ENCODE peak calls at places on chromosomes 2 and 18, in five cellular contexts. One of them, this sample, is unnamed.

GRCh38 chr2:196336715-196337617 is 165.6 kb upstream of the STK17B start:
- DNase-seq in fibroblast of mammary gland: peak; percentile 60
- DNase-seq in heart left ventricle: no peak
- DNase-seq in transverse colon: peak; percentile 13
- DNase-seq in esophagus muscularis mucosa: peak; percentile 53
- DNase-seq in this sample: no peak

GRCh38 chr2:155372969-155373368 is 674.5 kb downstream of the KCNJ3 start:
- DNase-seq in fibroblast of mammary gland: peak; percentile 24
- DNase-seq in heart left ventricle: no peak
- DNase-seq in transverse colon: no peak
- DNase-seq in esophagus muscularis mucosa: no peak
- DNase-seq in this sample: no peak

GRCh38 chr18:49473721-49474120 is 13.3 kb upstream of the DYM start:
- DNase-seq in fibroblast of mammary gland: no peak
- DNase-seq in heart left ventricle: no peak
- DNase-seq in transverse colon: no peak
- DNase-seq in esophagus muscularis mucosa: no peak
- DNase-seq in this sample: no peak

GRCh38 chr2:74658516-74658915 is 4.5 kb downstream of the SEMA4F start:
- DNase-seq in fibroblast of mammary gland: peak; percentile 92
- DNase-seq in heart left ventricle: no peak
- DNase-seq in transverse colon: no peak
- DNase-seq in esophagus muscularis mucosa: no peak
- DNase-seq in this sample: no peak

GRCh38 chr2:127588241-127588640 is 52.8 kb downstream of the MYO7B start:
- DNase-seq in fibroblast of mammary gland: no peak
- DNase-seq in heart left ventricle: no peak
- DNase-seq in transverse colon: no peak
- DNase-seq in esophagus muscularis mucosa: no peak
- DNase-seq in this sample: no peak

GRCh38 chr2:72131371-72131891 is 16.2 kb downstream of the CYP26B1 start:
- DNase-seq in fibroblast of mammary gland: no peak
- DNase-seq in heart left ventricle: peak; percentile 3
- DNase-seq in transverse colon: no peak
- DNase-seq in esophagus muscularis mucosa: no peak
- DNase-seq in this sample: no peak

GRCh38 chr2:182717451-182718215 is 1.6 kb downstream of the DNAJC10 start:
- DNase-seq in fibroblast of mammary gland: no peak
- DNase-seq in heart left ventricle: no peak
- DNase-seq in transverse colon: no peak
- DNase-seq in esophagus muscularis mucosa: no peak
- DNase-seq in this sample: peak; percentile 57

GRCh38 chr18:51523671-51524070 is 326.2 kb upstream of the MEX3C start:
- DNase-seq in fibroblast of mammary gland: no peak
- DNase-seq in heart left ventricle: no peak
- DNase-seq in transverse colon: no peak
- DNase-seq in esophagus muscularis mucosa: no peak
- DNase-seq in this sample: no peak

GRCh38 chr2:187404431-187405110 is 43.5 kb downstream of the CALCRL start:
- DNase-seq in fibroblast of mammary gland: peak; percentile 13
- DNase-seq in heart left ventricle: no peak
- DNase-seq in transverse colon: no peak
- DNase-seq in esophagus muscularis mucosa: no peak
- DNase-seq in this sample: no peak

GRCh38 chr2:196801986-196802385 is 2.5 kb upstream of the GTF3C3 start:
- DNase-seq in fibroblast of mammary gland: peak; percentile 5
- DNase-seq in heart left ventricle: no peak
- DNase-seq in transverse colon: no peak
- DNase-seq in esophagus muscularis mucosa: no peak
- DNase-seq in this sample: no peak

GRCh38 chr2:203870942-203871341 is 3.4 kb downstream of the CTLA4 start:
- DNase-seq in fibroblast of mammary gland: no peak
- DNase-seq in heart left ventricle: no peak
- DNase-seq in transverse colon: no peak
- DNase-seq in esophagus muscularis mucosa: peak; percentile 47
- DNase-seq in this sample: no peak

GRCh38 chr18:54223568-54224241 is 764 bp downstream of the MBD2 start:
- DNase-seq in fibroblast of mammary gland: peak; percentile 97
- DNase-seq in heart left ventricle: peak; percentile 61
- DNase-seq in transverse colon: peak; percentile 86
- DNase-seq in esophagus muscularis mucosa: no peak
- DNase-seq in this sample: no peak

GRCh38 chr2:174334781-174335604 is at the start of gene SP9:
- DNase-seq in fibroblast of mammary gland: peak; percentile 46
- DNase-seq in heart left ventricle: no peak
- DNase-seq in transverse colon: peak; percentile 34
- DNase-seq in esophagus muscularis mucosa: no peak
- DNase-seq in this sample: no peak

GRCh38 chr2:239440511-239440959 is 39.7 kb upstream of the HDAC4 start:
- DNase-seq in fibroblast of mammary gland: no peak
- DNase-seq in heart left ventricle: no peak
- DNase-seq in transverse colon: no peak
- DNase-seq in esophagus muscularis mucosa: peak; percentile 91
- DNase-seq in this sample: no peak

GRCh38 chr2:25286025-25286400 is 55.7 kb downstream of the DNMT3A start:
- DNase-seq in fibroblast of mammary gland: no peak
- DNase-seq in heart left ventricle: no peak
- DNase-seq in transverse colon: peak; percentile 44
- DNase-seq in esophagus muscularis mucosa: no peak
- DNase-seq in this sample: no peak

GRCh38 chr2:175880-176800 is 87.7 kb downstream of the SH3YL1 start:
- DNase-seq in fibroblast of mammary gland: peak; percentile 37
- DNase-seq in heart left ventricle: no peak
- DNase-seq in transverse colon: no peak
- DNase-seq in esophagus muscularis mucosa: peak; percentile 87
- DNase-seq in this sample: no peak

GRCh38 chr2:181822097-181822496 is 69.4 kb upstream of the ITPRID2 start:
- DNase-seq in fibroblast of mammary gland: no peak
- DNase-seq in heart left ventricle: no peak
- DNase-seq in transverse colon: no peak
- DNase-seq in esophagus muscularis mucosa: no peak
- DNase-seq in this sample: no peak

GRCh38 chr18:79940814-79941472 is 10.5 kb downstream of the SLC66A2 start:
- DNase-seq in fibroblast of mammary gland: no peak
- DNase-seq in heart left ventricle: no peak
- DNase-seq in transverse colon: peak; percentile 8
- DNase-seq in esophagus muscularis mucosa: no peak
- DNase-seq in this sample: no peak

GRCh38 chr2:180048256-180048655 is 41.2 kb upstream of the CWC22 start:
- DNase-seq in fibroblast of mammary gland: peak; percentile 45
- DNase-seq in heart left ventricle: no peak
- DNase-seq in transverse colon: no peak
- DNase-seq in esophagus muscularis mucosa: no peak
- DNase-seq in this sample: no peak

GRCh38 chr2:160109243-160109642 is 46.8 kb upstream of the PLA2R1 start:
- DNase-seq in fibroblast of mammary gland: no peak
- DNase-seq in heart left ventricle: no peak
- DNase-seq in transverse colon: no peak
- DNase-seq in esophagus muscularis mucosa: no peak
- DNase-seq in this sample: no peak

GRCh38 chr2:98822301-98823164 is 91.6 kb upstream of the MGAT4A start:
- DNase-seq in fibroblast of mammary gland: no peak
- DNase-seq in heart left ventricle: peak; percentile 81
- DNase-seq in transverse colon: no peak
- DNase-seq in esophagus muscularis mucosa: peak; percentile 90
- DNase-seq in this sample: no peak

GRCh38 chr2:46171441-46171953 is 125.7 kb upstream of the EPAS1 start:
- DNase-seq in fibroblast of mammary gland: peak; percentile 95
- DNase-seq in heart left ventricle: no peak
- DNase-seq in transverse colon: no peak
- DNase-seq in esophagus muscularis mucosa: no peak
- DNase-seq in this sample: no peak

GRCh38 chr2:75146903-75147332 is 52.4 kb downstream of the TACR1 start:
- DNase-seq in fibroblast of mammary gland: peak; percentile 28
- DNase-seq in heart left ventricle: no peak
- DNase-seq in transverse colon: no peak
- DNase-seq in esophagus muscularis mucosa: peak; percentile 37
- DNase-seq in this sample: no peak

GRCh38 chr2:192146069-192147006 is 48.4 kb downstream of the TMEFF2 start:
- DNase-seq in fibroblast of mammary gland: peak; percentile 89
- DNase-seq in heart left ventricle: no peak
- DNase-seq in transverse colon: no peak
- DNase-seq in esophagus muscularis mucosa: no peak
- DNase-seq in this sample: no peak

GRCh38 chr2:240460243-240460630 is 24.8 kb downstream of the GPC1 start:
- DNase-seq in fibroblast of mammary gland: no peak
- DNase-seq in heart left ventricle: peak; percentile 23
- DNase-seq in transverse colon: no peak
- DNase-seq in esophagus muscularis mucosa: no peak
- DNase-seq in this sample: no peak

GRCh38 chr18:79393626-79394401 is 1.9 kb upstream of the NFATC1 start:
- DNase-seq in fibroblast of mammary gland: peak; percentile 77
- DNase-seq in heart left ventricle: peak; percentile 95
- DNase-seq in transverse colon: peak; percentile 83
- DNase-seq in esophagus muscularis mucosa: no peak
- DNase-seq in this sample: no peak

GRCh38 chr2:207121784-207122183 is 44.0 kb downstream of the KLF7 start:
- DNase-seq in fibroblast of mammary gland: peak; percentile 87
- DNase-seq in heart left ventricle: peak; percentile 47
- DNase-seq in transverse colon: no peak
- DNase-seq in esophagus muscularis mucosa: no peak
- DNase-seq in this sample: no peak

GRCh38 chr2:164542584-164543021 is 78.7 kb downstream of the GRB14 start:
- DNase-seq in fibroblast of mammary gland: peak; percentile 60
- DNase-seq in heart left ventricle: no peak
- DNase-seq in transverse colon: no peak
- DNase-seq in esophagus muscularis mucosa: no peak
- DNase-seq in this sample: no peak

GRCh38 chr2:105744909-105745853 is at the start of gene NCK2:
- DNase-seq in fibroblast of mammary gland: no peak
- DNase-seq in heart left ventricle: peak; percentile 37
- DNase-seq in transverse colon: peak; percentile 41
- DNase-seq in esophagus muscularis mucosa: no peak
- DNase-seq in this sample: no peak

GRCh38 chr2:101828267-101829017 is 130.9 kb downstream of the MAP4K4 start:
- DNase-seq in fibroblast of mammary gland: peak; percentile 80
- DNase-seq in heart left ventricle: no peak
- DNase-seq in transverse colon: no peak
- DNase-seq in esophagus muscularis mucosa: no peak
- DNase-seq in this sample: no peak

GRCh38 chr2:217932661-217933325 is 70.0 kb downstream of the TNS1 start:
- DNase-seq in fibroblast of mammary gland: no peak
- DNase-seq in heart left ventricle: peak; percentile 70
- DNase-seq in transverse colon: no peak
- DNase-seq in esophagus muscularis mucosa: no peak
- DNase-seq in this sample: no peak

GRCh38 chr2:132392211-132392610 is 24.4 kb upstream of the GPR39 start:
- DNase-seq in fibroblast of mammary gland: no peak
- DNase-seq in heart left ventricle: no peak
- DNase-seq in transverse colon: no peak
- DNase-seq in esophagus muscularis mucosa: no peak
- DNase-seq in this sample: no peak

GRCh38 chr2:96685285-96685591 is 42.7 kb downstream of the FER1L5 start:
- DNase-seq in fibroblast of mammary gland: no peak
- DNase-seq in heart left ventricle: no peak
- DNase-seq in transverse colon: no peak
- DNase-seq in esophagus muscularis mucosa: no peak
- DNase-seq in this sample: no peak

DNA sequence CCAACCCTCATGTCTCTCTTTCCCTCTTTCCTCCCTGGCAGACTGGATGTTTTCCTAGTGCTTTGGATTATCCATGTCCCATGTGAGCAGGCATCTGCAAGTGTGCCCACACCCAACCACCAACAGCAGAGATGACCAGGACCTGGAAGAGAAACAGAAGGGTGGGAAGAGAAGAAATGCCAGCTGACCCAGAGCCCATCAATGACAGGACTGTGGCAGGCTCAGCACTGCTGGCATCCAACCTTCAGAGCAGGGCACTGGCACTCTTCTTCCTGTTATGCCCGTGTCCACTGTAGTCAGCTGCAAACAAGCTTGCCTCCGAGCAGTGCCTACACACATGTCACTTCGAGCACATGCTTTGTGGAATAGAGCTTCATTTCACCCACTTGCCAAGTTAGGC is 121.1 kb downstream of the TANC1 start:
- DNase-seq in fibroblast of mammary gland: no peak
- DNase-seq in heart left ventricle: peak; percentile 63
- DNase-seq in transverse colon: no peak
- DNase-seq in esophagus muscularis mucosa: no peak
- DNase-seq in this sample: no peak
- H3K4me3 ChIP-seq in fibroblast of mammary gland: no peak overlapping the region
- H3K4me3 ChIP-seq in heart left ventricle: no peak overlapping the region
- H3K4me3 ChIP-seq in transverse colon: no peak overlapping the region
- H3K4me3 ChIP-seq in esophagus muscularis mucosa: no peak overlapping the region
- H3K4me3 ChIP-seq in this sample: no peak overlapping the region

DNA sequence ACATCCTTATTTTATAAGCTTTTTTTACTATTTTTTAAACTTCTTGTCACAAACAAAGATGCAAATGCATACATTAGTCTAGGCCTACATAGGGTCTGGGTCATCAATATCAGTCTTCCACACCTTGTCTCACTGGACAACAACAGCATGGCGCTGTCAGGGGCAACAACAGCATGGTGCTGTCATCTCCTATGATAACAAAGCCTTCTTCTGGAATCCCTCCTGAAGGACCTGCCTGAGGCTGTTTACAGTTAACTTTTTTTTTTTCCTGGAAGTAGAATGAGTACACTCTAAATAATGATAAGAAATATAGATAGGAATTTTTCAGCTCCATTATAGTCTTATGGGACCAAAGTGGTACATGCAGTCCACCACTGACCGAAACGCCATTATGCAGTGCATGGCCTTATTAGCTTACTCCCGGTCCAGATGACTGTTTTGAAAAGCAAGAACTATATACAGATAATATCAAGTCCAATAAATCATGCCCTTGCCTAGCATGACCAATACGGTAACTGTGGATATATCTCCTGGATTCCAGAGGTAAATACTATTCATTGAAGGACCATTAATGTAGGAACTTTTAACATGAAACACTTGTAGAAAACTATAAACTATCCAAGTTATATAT is 38.4 kb downstream of the TCF4 start:
- DNase-seq in fibroblast of mammary gland: no peak
- DNase-seq in heart left ventricle: no peak
- DNase-seq in transverse colon: no peak
- DNase-seq in esophagus muscularis mucosa: no peak
- DNase-seq in this sample: no peak
- H3K4me3 ChIP-seq in fibroblast of mammary gland: no peak overlapping the region
- H3K4me3 ChIP-seq in heart left ventricle: no peak overlapping the region
- H3K4me3 ChIP-seq in transverse colon: no peak overlapping the region
- H3K4me3 ChIP-seq in esophagus muscularis mucosa: no peak overlapping the region
- H3K4me3 ChIP-seq in this sample: no peak overlapping the region

DNA sequence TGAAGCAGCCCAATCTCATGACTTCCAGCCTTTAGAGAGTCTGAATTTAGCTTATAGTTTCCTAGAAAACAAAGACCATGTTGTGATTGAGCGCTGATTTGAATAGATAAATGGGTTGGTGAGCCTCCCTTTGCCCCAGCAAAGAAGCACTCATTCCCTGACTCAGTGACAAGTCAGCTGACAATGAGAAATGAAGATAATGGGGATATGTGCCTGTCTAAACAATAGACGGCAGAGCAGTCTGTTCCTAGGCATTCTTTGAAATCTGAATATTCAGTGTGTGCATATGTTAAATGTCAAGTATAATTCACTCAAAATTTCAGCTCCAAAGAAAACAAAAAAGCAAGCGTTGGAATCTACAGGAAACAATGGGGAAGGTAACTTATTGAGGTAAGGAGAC is 34.8 kb upstream of the LINC00305 start:
- DNase-seq in fibroblast of mammary gland: no peak
- DNase-seq in heart left ventricle: no peak
- DNase-seq in transverse colon: no peak
- DNase-seq in esophagus muscularis mucosa: no peak
- DNase-seq in this sample: no peak
- H3K4me3 ChIP-seq in fibroblast of mammary gland: no peak overlapping the region
- H3K4me3 ChIP-seq in heart left ventricle: no peak overlapping the region
- H3K4me3 ChIP-seq in transverse colon: no peak overlapping the region
- H3K4me3 ChIP-seq in esophagus muscularis mucosa: no peak overlapping the region
- H3K4me3 ChIP-seq in this sample: no peak overlapping the region

GRCh38 chr2:55134316-55134706 is 84.1 kb upstream of the RTN4 start:
- DNase-seq in fibroblast of mammary gland: no peak
- DNase-seq in heart left ventricle: no peak
- DNase-seq in transverse colon: no peak
- DNase-seq in esophagus muscularis mucosa: no peak
- DNase-seq in this sample: no peak
- H3K4me3 ChIP-seq in fibroblast of mammary gland: no peak overlapping the region
- H3K4me3 ChIP-seq in heart left ventricle: peak overlapping the region; percentile 54
- H3K4me3 ChIP-seq in transverse colon: peak overlapping the region; percentile 35
- H3K4me3 ChIP-seq in esophagus muscularis mucosa: peak overlapping the region; percentile 41
- H3K4me3 ChIP-seq in this sample: no peak overlapping the region

This sample was measured in GM12864.